ENCODE peak calls at places on chromosomes 3 and 15, in seven cellular contexts. O is sigmoid colon, J is GM23338, T is breast epithelium, Q is HCT116, N is SK-N-SH, F is suprapubic skin. K is an unnamed sample. For H3K4me1, the result is how much of the 10 kb centered on the place peaks cover.

GRCh38 chr3:8472549-8472948 is 29.1 kb upstream of the LMCD1 start:
- DNase-seq in T (no peak), O (no peak), F (no peak), N (no peak), Q (no peak), J (peak), K (no peak)

GRCh38 chr3:45381168-45381852 is 7.1 kb upstream of the LARS2 start:
- DNase-seq in N (no peak), O (no peak), F (no peak), J (peak), T (no peak), Q (no peak), K (no peak)

GRCh38 chr3:71987089-71987735 is 202.3 kb upstream of the PROK2 start:
- DNase-seq in J (peak), T (no peak), N (no peak), F (no peak), Q (peak), O (no peak), K (no peak)

GRCh38 chr3:35505181-35505580 is 134.1 kb upstream of the ARPP21 start:
- DNase-seq in T (no peak), Q (no peak), O (no peak), F (no peak), J (peak), N (no peak), K (no peak)

GRCh38 chr3:46724360-46724890 is 6.8 kb upstream of the PRSS50 start:
- DNase-seq in J (no peak), N (no peak), F (no peak), T (no peak), O (no peak), Q (no peak), K (no peak)

GRCh38 chr15:45573961-45574629 is 13.1 kb upstream of the BLOC1S6 start:
- DNase-seq in N (peak), Q (peak), O (no peak), F (no peak), T (no peak), J (peak), K (no peak)

GRCh38 chr3:154765241-154765640 is 314.9 kb upstream of the MME start:
- DNase-seq in T (no peak), O (no peak), F (no peak), J (no peak), N (no peak), Q (no peak), K (no peak)

GRCh38 chr15:101482526-101483371 is 6.8 kb downstream of the PCSK6 start:
- DNase-seq in N (no peak), F (no peak), Q (no peak), T (no peak), O (no peak), J (no peak), K (no peak)

GRCh38 chr3:23859012-23859743 is 53.4 kb downstream of the UBE2E1 start:
- DNase-seq in T (peak), F (no peak), J (no peak), N (no peak), Q (no peak), O (no peak), K (no peak)

GRCh38 chr3:31922962-31923361 is 58.1 kb downstream of the OSBPL10 start:
- DNase-seq in N (no peak), T (no peak), O (no peak), F (no peak), Q (no peak), J (no peak), K (no peak)

GRCh38 chr3:10510743-10511432 is 5.5 kb upstream of the ATP2B2 start:
- DNase-seq in F (no peak), O (no peak), J (no peak), T (no peak), N (no peak), Q (no peak), K (no peak)

GRCh38 chr3:188231454-188231853 is 77.5 kb downstream of the LPP start:
- DNase-seq in O (peak), F (no peak), Q (no peak), J (no peak), N (no peak), T (no peak), K (no peak)

GRCh38 chr15:69154684-69155083 is 5.8 kb upstream of the GLCE start:
- DNase-seq in Q (no peak), F (no peak), O (no peak), N (no peak), T (no peak), J (no peak), K (no peak)
- TF ChIP-seq POLR2AphosphoS5 in Q (no peak), F (no peak), O (no peak), N (no peak), T (no peak), J (no peak), K (no peak)

DNA sequence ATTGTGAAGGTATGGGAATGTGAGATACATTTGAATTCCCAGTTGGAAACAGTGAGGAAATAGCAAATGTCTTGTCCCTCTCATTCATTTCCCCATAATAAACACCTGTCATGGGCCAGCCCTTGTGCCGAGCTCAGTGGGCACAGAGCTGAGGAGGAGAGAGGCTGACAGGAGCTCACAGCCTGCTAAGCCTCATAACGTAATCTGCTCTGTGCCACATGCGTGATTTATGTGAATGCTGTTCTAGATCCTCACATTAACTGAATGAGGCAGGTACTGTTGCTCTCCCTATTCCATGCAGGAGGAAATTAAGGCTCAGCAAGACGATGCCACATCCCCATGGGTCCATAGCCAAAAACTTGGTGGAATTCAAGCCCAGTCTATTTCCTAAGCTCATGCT is 35.2 kb upstream of the RHO start:
- DNase-seq in Q (no peak), N (no peak), O (no peak), F (no peak), T (no peak), J (no peak), K (no peak)
- H3K4me1 ChIP-seq in Q (under half), N (under half), O (under half), F (under half), T (under half), J (under half), K (under half)

DNA sequence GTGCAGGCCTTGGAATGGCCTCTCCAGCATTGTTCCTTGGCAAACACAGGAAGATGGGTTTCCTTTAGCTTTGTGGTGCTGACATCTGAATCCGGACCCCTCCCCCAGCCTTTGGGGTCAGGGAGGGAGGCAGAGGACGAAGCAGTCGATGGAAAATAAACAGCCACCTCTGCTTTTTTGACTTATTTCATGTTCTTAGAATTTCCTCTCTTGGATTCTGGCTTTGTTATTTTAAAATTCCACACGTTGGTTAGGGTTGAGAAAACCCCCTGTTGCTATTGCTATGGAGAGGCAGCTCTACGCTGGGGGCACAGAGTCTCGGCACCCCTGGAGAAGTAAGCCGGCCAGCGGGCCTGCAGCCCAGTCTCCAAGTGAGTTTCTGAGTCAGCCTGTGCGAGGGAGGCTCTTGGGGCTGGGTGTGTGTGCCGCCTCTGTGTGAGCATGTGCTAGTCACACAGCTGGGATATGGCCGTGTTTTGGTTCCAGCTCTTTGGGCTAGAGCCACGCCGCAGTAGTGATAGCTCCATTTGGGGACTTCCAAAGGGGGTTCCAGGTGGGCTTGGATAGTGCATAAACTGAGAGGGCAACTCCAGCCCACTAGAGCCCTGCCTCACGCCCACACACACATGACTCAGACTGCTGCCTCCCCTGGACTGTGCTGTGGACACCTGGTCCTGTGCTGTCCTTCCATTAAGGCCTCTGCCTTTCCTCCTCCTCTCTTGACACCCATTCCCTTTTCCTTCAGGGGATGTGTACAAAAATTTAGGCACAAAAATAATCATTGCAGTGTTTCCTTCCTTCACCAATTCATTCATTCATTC is 58.8 kb downstream of the AMOTL2 start:
- DNase-seq in Q (no peak), N (no peak), T (no peak), J (peak), O (peak), F (peak), K (no peak)
- H3K4me3 ChIP-seq in Q (no peak), N (no peak), T (no peak), J (no peak), O (no peak), F (no peak), K (no peak)

GRCh38 chr15:34337557-34338306 is at the start of gene SLC12A6:
- DNase-seq in F (peak), O (peak), J (peak), T (peak), Q (peak), N (peak), K (peak)

GRCh38 chr15:34347951-34348638 is 5.0 kb downstream of the NUTM1 start:
- DNase-seq in T (no peak), F (no peak), J (no peak), O (no peak), Q (no peak), N (no peak), K (no peak)

GRCh38 chr15:34341922-34342736 is 807 bp downstream of the NOP10 start:
- DNase-seq in T (no peak), Q (no peak), F (no peak), O (no peak), N (no peak), J (peak), K (no peak)

GRCh38 chr15:34338347-34338746 is 766 bp upstream of the SLC12A6 start:
- DNase-seq in O (no peak), Q (no peak), T (no peak), F (no peak), N (no peak), J (peak), K (no peak)

GRCh38 chr15:34342737-34343575 is at the start of the genes NOP10 and NUTM1:
- DNase-seq in J (peak), F (peak), N (peak), O (peak), Q (peak), T (peak), K (peak)
- TF ChIP-seq POLR2AphosphoS5 in J (peak), F (peak), N (peak), O (peak), Q (peak), T (peak), K (peak)

GRCh38 chr15:92833493-92834271 is 66.4 kb upstream of the CHD2 start:
- DNase-seq in N (no peak), F (no peak), J (no peak), O (no peak), Q (no peak), T (no peak), K (no peak)
- H3K4me1 ChIP-seq in N (under half), F (under half), J (under half), O (under half), Q (under half), T (under half), K (under half)

DNA sequence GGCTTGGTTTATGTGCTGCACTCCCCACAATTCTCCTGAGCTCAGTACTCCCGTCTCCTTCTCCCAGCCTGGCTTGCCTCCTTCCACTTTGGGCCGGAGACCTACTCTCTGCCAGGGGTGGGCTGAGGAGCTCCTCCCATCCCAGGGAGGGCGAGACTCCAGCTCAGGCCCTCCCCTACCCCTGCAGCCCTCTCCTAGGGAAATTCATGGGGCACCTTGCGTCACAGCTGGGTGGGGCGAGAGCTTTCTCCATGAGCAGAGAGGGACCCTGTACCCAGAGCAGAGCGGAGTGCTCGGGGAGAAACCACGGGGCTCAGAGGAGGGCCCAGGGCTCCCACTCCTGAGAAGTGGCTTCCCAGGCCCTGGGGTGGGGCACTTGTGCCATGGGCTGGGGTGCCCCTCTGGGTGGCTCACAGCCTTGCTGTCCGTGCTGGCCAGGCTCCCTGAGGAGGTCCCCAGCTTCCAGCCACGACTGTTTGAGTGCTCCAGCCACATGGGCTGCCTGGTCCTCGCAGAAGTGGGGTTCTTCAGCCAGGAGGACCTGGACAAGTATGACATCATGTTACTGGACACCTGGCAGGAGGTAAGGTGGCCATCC is 13.3 kb downstream of the VILL start:
- DNase-seq in Q (no peak), F (no peak), N (no peak), J (no peak), O (peak), T (no peak), K (no peak)
- H3K4me3 ChIP-seq in Q (no peak), F (no peak), N (no peak), J (no peak), O (no peak), T (no peak), K (no peak)

DNA sequence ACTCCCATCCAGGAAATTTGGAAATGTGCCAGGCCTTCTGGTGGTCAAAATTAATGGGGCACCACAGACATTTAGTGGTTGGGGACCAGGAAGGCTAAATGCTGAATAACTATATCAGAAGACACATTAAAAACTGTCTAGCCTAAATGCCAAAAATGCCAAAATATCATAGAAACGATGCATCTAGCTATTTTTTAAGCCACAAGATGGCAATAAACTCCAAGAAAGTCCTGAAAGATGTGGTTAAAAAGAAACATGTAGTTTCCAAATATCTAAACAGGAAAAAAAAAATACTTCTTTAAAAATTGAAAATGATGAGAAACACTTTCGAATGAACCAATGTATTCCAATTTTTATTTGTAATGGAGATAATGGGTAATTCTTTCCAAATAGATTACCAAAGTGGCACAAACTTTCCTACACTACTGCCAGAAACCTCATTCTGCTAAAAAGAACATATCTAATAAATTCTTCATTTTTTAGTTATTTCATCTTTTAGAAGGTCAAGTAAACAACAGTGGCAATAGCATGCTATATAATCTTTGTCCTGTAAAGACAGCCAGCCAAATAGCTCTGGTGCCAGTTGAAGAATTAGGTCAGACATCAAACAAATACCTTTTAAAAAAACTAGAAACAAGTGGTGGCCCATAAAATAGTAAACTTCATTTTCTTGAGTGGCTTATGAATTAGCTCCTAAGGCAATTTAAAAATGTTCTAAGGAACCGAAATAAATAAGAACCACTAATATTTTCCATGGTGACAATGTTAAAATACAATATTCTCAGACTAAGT is 19.7 kb downstream of the CCDC14 start:
- DNase-seq in O (no peak), T (no peak), N (no peak), F (no peak), Q (no peak), J (no peak), K (no peak)
- TF ChIP-seq POLR2AphosphoS5 in O (no peak), T (no peak), N (no peak), F (no peak), Q (no peak), J (no peak), K (no peak)

DNA sequence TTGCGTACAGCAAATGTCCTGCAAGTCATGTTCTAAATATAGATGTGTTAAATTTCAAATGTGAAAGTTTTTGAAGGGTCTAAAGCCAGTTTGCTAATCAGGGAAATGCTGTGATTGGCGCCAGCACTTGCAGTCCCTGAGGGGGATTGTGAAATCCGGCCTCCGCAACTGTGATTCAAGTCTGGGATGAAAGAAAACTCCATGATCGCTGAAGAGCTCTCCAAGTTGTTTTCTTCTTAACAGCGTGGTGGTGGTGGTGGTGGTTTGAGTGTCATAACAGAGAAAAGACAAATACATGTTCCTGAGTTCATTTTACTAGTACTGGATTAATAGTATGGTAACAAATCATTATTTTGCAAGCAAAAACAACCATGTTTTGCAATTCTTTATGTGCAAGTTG is 51.8 kb downstream of the MITF start:
- DNase-seq in O (peak), N (no peak), Q (no peak), T (no peak), J (no peak), F (peak), K (no peak)
- H3K4me1 ChIP-seq in O (under half), N (under half), Q (under half), T (under half), J (under half), F (under half), K (under half)

K was measured in Panc1.